ENCODE peak calls at places on chromosome 1, in five cellular contexts. K, O, L, A and U are unnamed samples. For H3K4me1, the result is how much of the 10 kb centered on the place peaks cover.

GRCh38 chr1:185719021-185719420 is 15.2 kb upstream of the HMCN1 start:
- DNase-seq in K (no peak), O (peak), L (no peak), A (peak), U (no peak)

GRCh38 chr1:16147615-16147926 is 8.3 kb downstream of the EPHA2 start:
- DNase-seq in K (no peak), O (no peak), L (no peak), A (no peak), U (no peak)

GRCh38 chr1:81689531-81689941 is 111.2 kb upstream of the ADGRL2 start:
- DNase-seq in K (no peak), O (peak), L (no peak), A (no peak), U (no peak)

GRCh38 chr1:118132000-118132399 is 53.0 kb downstream of the SPAG17 start:
- DNase-seq in K (no peak), O (no peak), L (no peak), A (no peak), U (no peak)

GRCh38 chr1:200867018-200867811 is 5.6 kb upstream of the GPR25 start:
- DNase-seq in K (no peak), O (peak), L (no peak), A (no peak), U (no peak)

GRCh38 chr1:178774263-178774662 is 49.2 kb downstream of the RALGPS2 start:
- DNase-seq in K (peak), O (peak), L (peak), A (no peak), U (peak)

GRCh38 chr1:230306158-230306557 is 120.0 kb downstream of the PGBD5 start:
- DNase-seq in K (peak), O (no peak), L (no peak), A (no peak), U (peak)

GRCh38 chr1:198681831-198682756 is 43.3 kb downstream of the PTPRC start:
- DNase-seq in K (peak), O (peak), L (peak), A (peak), U (peak)

GRCh38 chr1:160374701-160375443 is 8.0 kb downstream of the NHLH1 start:
- DNase-seq in K (peak), O (no peak), L (no peak), A (no peak), U (no peak)

GRCh38 chr1:162753998-162754585 is 36.4 kb upstream of the HSD17B7 start:
- DNase-seq in K (no peak), O (no peak), L (no peak), A (no peak), U (no peak)

GRCh38 chr1:17686258-17686657 is 68.9 kb upstream of the ACTL8 start:
- DNase-seq in K (no peak), O (no peak), L (no peak), A (no peak), U (no peak)

DNA sequence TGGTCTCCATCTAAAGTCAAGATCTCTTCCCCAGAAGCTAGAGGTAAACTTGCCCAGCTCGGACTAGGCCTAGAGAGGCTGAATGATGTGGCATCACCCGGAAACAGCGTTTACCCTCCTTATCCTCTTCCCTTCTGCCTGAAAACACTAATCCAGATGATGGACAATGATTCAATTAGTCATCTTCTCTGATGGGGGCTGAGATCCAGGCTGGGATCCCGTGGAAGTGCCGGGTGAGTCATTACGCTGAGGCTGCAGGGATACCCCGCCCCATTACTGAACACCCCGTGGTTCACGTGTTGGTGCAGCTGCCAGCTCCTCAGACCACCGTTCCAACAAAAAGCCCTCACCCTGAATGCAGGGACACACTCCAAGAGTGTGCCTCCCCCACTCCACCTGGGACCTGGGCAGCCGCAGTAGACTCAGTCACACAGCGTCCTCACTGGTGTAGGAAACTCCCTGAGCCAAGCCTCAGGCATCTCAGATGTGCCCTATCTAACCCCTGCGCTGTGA is 2.0 kb downstream of the S100A6 start:
- DNase-seq in K (no peak), O (peak), L (no peak), A (peak), U (no peak)
- H3K4me1 ChIP-seq in K (under half), O (under half), L (half or more), A (under half), U (half or more)

GRCh38 chr1:116316373-116316772 is 56.7 kb upstream of the ATP1A1 start:
- DNase-seq in K (no peak), O (no peak), L (no peak), A (no peak), U (no peak)
- H3K4me1 ChIP-seq in K (under half), O (under half), L (under half), A (under half), U (under half)

GRCh38 chr1:24324903-24325302 is 5.7 kb downstream of the GRHL3 start:
- DNase-seq in K (no peak), O (no peak), L (no peak), A (no peak), U (no peak)
- H3K4me1 ChIP-seq in K (under half), O (under half), L (under half), A (under half), U (under half)

GRCh38 chr1:226659136-226659535 is 79.9 kb downstream of the ITPKB start:
- DNase-seq in K (no peak), O (no peak), L (no peak), A (peak), U (no peak)
- H3K4me1 ChIP-seq in K (under half), O (under half), L (under half), A (under half), U (under half)

GRCh38 chr1:150511985-150512660 is 3.4 kb upstream of the FALEC start:
- DNase-seq in K (no peak), O (no peak), L (no peak), A (no peak), U (no peak)

GRCh38 chr1:150508982-150509381 is 1.1 kb downstream of the ECM1 start:
- DNase-seq in K (no peak), O (no peak), L (no peak), A (no peak), U (no peak)

GRCh38 chr1:150513275-150513885 is 2.2 kb upstream of the FALEC start:
- DNase-seq in K (no peak), O (no peak), L (no peak), A (no peak), U (no peak)

GRCh38 chr1:150512846-150513245 is 2.7 kb upstream of the FALEC start:
- DNase-seq in K (no peak), O (peak), L (no peak), A (no peak), U (no peak)

GRCh38 chr1:150511551-150511950 is 3.6 kb downstream of the ECM1 start:
- DNase-seq in K (no peak), O (no peak), L (no peak), A (no peak), U (no peak)
- H3K4me1 ChIP-seq in K (under half), O (under half), L (under half), A (under half), U (under half)

DNA sequence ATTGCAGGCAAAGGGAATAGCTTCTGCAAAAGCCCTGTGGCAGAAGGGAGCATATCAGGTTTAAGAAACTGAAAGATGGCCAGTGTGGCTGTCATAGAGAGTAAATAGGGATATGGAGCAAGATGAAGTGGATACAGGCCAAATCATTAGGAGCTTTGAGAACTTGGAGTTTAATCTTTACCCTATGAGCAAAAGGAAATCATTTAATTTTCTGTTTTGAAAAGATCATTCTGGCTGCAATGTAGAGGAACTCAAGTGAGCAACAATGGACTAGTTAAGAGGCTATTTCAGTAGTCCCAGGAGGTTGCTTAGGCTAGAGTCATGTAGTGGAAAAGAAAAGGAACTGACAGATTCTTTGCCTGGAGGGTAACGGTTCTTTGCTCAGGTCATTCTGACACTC is 47.2 kb downstream of the RAP1A start:
- DNase-seq in K (no peak), O (no peak), L (no peak), A (no peak), U (no peak)
- H3K4me1 ChIP-seq in K (under half), O (under half), L (half or more), A (under half), U (under half)